ENCODE peak calls at places on chromosomes 6 and 20, in eight cellular contexts. One of them, this sample, is unnamed.

GRCh38 chr6:155883741-155884140 is 428.1 kb upstream of the NOX3 start:
- DNase-seq in IMR-90: peak
- DNase-seq in endothelial cell of umbilical vein: peak
- DNase-seq in transverse colon: no peak
- DNase-seq in A549: no peak
- DNase-seq in stomach: no peak
- DNase-seq in ovary: peak
- DNase-seq in HepG2: no peak
- DNase-seq in this sample: no peak

GRCh38 chr6:101761124-101761601 is 367.7 kb downstream of the GRIK2 start:
- DNase-seq in IMR-90: peak
- DNase-seq in endothelial cell of umbilical vein: no peak
- DNase-seq in transverse colon: no peak
- DNase-seq in A549: peak
- DNase-seq in stomach: no peak
- DNase-seq in ovary: peak
- DNase-seq in HepG2: no peak
- DNase-seq in this sample: no peak

GRCh38 chr6:135243871-135244796 is 63.0 kb downstream of the MYB start:
- DNase-seq in IMR-90: no peak
- DNase-seq in endothelial cell of umbilical vein: no peak
- DNase-seq in transverse colon: no peak
- DNase-seq in A549: no peak
- DNase-seq in stomach: no peak
- DNase-seq in ovary: no peak
- DNase-seq in HepG2: no peak
- DNase-seq in this sample: no peak

GRCh38 chr6:122008105-122009100 is 391.0 kb upstream of the HSF2 start:
- DNase-seq in IMR-90: peak
- DNase-seq in endothelial cell of umbilical vein: no peak
- DNase-seq in transverse colon: no peak
- DNase-seq in A549: no peak
- DNase-seq in stomach: no peak
- DNase-seq in ovary: no peak
- DNase-seq in HepG2: no peak
- DNase-seq in this sample: no peak

GRCh38 chr20:19706463-19706862 is 51.6 kb upstream of the RIN2 start:
- DNase-seq in IMR-90: no peak
- DNase-seq in endothelial cell of umbilical vein: no peak
- DNase-seq in transverse colon: no peak
- DNase-seq in A549: no peak
- DNase-seq in stomach: no peak
- DNase-seq in ovary: no peak
- DNase-seq in HepG2: no peak
- DNase-seq in this sample: no peak

GRCh38 chr6:145508107-145508506 is 227.2 kb downstream of the EPM2A start:
- DNase-seq in IMR-90: no peak
- DNase-seq in endothelial cell of umbilical vein: peak
- DNase-seq in transverse colon: no peak
- DNase-seq in A549: peak
- DNase-seq in stomach: no peak
- DNase-seq in ovary: no peak
- DNase-seq in HepG2: no peak
- DNase-seq in this sample: no peak

GRCh38 chr6:14730654-14731053 is 515.2 kb upstream of the JARID2 start:
- DNase-seq in IMR-90: no peak
- DNase-seq in endothelial cell of umbilical vein: no peak
- DNase-seq in transverse colon: no peak
- DNase-seq in A549: no peak
- DNase-seq in stomach: no peak
- DNase-seq in ovary: no peak
- DNase-seq in HepG2: no peak
- DNase-seq in this sample: no peak

GRCh38 chr6:46466570-46466969 is 24.7 kb downstream of the RCAN2 start:
- DNase-seq in IMR-90: no peak
- DNase-seq in endothelial cell of umbilical vein: no peak
- DNase-seq in transverse colon: no peak
- DNase-seq in A549: no peak
- DNase-seq in stomach: no peak
- DNase-seq in ovary: no peak
- DNase-seq in HepG2: no peak
- DNase-seq in this sample: no peak

GRCh38 chr6:116366740-116367275 is 3.9 kb upstream of the DSE start:
- DNase-seq in IMR-90: no peak
- DNase-seq in endothelial cell of umbilical vein: no peak
- DNase-seq in transverse colon: no peak
- DNase-seq in A549: no peak
- DNase-seq in stomach: no peak
- DNase-seq in ovary: no peak
- DNase-seq in HepG2: no peak
- DNase-seq in this sample: no peak

GRCh38 chr6:108027594-108027993 is 46.9 kb downstream of the OSTM1 start:
- DNase-seq in IMR-90: peak
- DNase-seq in endothelial cell of umbilical vein: no peak
- DNase-seq in transverse colon: peak
- DNase-seq in A549: peak
- DNase-seq in stomach: peak
- DNase-seq in ovary: no peak
- DNase-seq in HepG2: no peak
- DNase-seq in this sample: no peak

GRCh38 chr6:147136057-147136456 is 68.2 kb upstream of the STXBP5 start:
- DNase-seq in IMR-90: no peak
- DNase-seq in endothelial cell of umbilical vein: no peak
- DNase-seq in transverse colon: no peak
- DNase-seq in A549: no peak
- DNase-seq in stomach: no peak
- DNase-seq in ovary: no peak
- DNase-seq in HepG2: no peak
- DNase-seq in this sample: no peak

GRCh38 chr6:74899416-74899815 is 306.4 kb downstream of the COL12A1 start:
- DNase-seq in IMR-90: peak
- DNase-seq in endothelial cell of umbilical vein: peak
- DNase-seq in transverse colon: no peak
- DNase-seq in A549: peak
- DNase-seq in stomach: no peak
- DNase-seq in ovary: no peak
- DNase-seq in HepG2: peak
- DNase-seq in this sample: no peak

GRCh38 chr6:24753545-24753944 is 21.2 kb upstream of the GMNN start:
- DNase-seq in IMR-90: no peak
- DNase-seq in endothelial cell of umbilical vein: no peak
- DNase-seq in transverse colon: no peak
- DNase-seq in A549: no peak
- DNase-seq in stomach: no peak
- DNase-seq in ovary: no peak
- DNase-seq in HepG2: peak
- DNase-seq in this sample: no peak

GRCh38 chr20:5881714-5882113 is 68.6 kb downstream of the TRMT6 start:
- DNase-seq in IMR-90: no peak
- DNase-seq in endothelial cell of umbilical vein: no peak
- DNase-seq in transverse colon: no peak
- DNase-seq in A549: no peak
- DNase-seq in stomach: no peak
- DNase-seq in ovary: no peak
- DNase-seq in HepG2: no peak
- DNase-seq in this sample: no peak
- H3K27ac ChIP-seq in IMR-90: no peak
- H3K27ac ChIP-seq in endothelial cell of umbilical vein: no peak
- H3K27ac ChIP-seq in transverse colon: no peak
- H3K27ac ChIP-seq in A549: no peak
- H3K27ac ChIP-seq in stomach: no peak
- H3K27ac ChIP-seq in ovary: no peak
- H3K27ac ChIP-seq in HepG2: no peak
- H3K27ac ChIP-seq in this sample: no peak

GRCh38 chr20:49982346-49983122 is at the start of gene SNAI1:
- DNase-seq in IMR-90: peak
- DNase-seq in endothelial cell of umbilical vein: peak
- DNase-seq in transverse colon: peak
- DNase-seq in A549: peak
- DNase-seq in stomach: peak
- DNase-seq in ovary: peak
- DNase-seq in HepG2: peak
- DNase-seq in this sample: no peak
- TF ChIP-seq POLR2A in IMR-90: peak
- TF ChIP-seq POLR2A in endothelial cell of umbilical vein: peak
- TF ChIP-seq POLR2A in transverse colon: peak
- TF ChIP-seq POLR2A in A549: peak
- TF ChIP-seq POLR2A in stomach: peak
- TF ChIP-seq POLR2A in ovary: peak
- TF ChIP-seq POLR2A in HepG2: peak
- TF ChIP-seq POLR2A in this sample: no peak

DNA sequence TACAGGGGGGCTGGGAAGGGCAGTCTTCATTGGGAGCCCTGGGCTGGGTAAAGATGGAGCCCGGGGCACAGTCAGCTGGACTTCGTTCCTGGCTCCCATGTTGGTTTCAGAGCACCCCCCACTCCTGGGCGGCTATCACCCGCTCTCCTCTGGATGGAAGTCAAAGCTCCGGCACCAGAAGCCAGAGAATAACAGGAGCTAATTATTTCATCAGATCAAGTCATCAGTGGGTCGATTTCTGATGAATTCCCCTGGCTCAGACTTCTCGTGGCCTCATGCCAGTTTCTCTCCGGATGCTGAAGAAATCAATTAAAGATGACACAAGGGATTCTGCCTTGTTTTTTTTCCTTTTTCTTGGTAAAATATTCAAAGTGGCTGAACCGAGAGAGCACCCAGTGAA is 22.6 kb downstream of the SULF2 start:
- DNase-seq in IMR-90: no peak
- DNase-seq in endothelial cell of umbilical vein: no peak
- DNase-seq in transverse colon: no peak
- DNase-seq in A549: no peak
- DNase-seq in stomach: no peak
- DNase-seq in ovary: no peak
- DNase-seq in HepG2: no peak
- DNase-seq in this sample: no peak
- H3K27ac ChIP-seq in IMR-90: no peak
- H3K27ac ChIP-seq in endothelial cell of umbilical vein: no peak
- H3K27ac ChIP-seq in transverse colon: no peak
- H3K27ac ChIP-seq in A549: no peak
- H3K27ac ChIP-seq in stomach: no peak
- H3K27ac ChIP-seq in ovary: no peak
- H3K27ac ChIP-seq in HepG2: no peak
- H3K27ac ChIP-seq in this sample: no peak

DNA sequence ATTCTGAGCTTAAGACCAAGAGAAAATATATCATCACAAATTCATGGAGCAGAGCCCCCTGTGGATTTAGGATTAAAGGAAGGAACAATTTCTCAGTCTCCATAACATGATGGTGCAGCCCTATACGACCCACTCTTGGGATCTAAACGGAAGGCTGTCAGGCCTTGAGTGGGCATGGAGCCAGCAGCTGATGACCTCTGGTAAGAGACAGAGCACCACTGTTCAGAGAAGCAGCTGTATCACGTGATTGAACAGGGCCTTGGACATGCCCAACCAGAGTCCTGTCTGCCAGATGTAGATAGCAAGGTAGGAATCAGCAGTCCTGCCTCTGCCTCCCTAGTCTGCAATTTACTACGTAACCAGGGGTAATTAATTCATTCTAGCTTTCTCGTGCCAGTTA is 259.4 kb upstream of the POU3F2 start:
- DNase-seq in IMR-90: no peak
- DNase-seq in endothelial cell of umbilical vein: no peak
- DNase-seq in transverse colon: peak
- DNase-seq in A549: peak
- DNase-seq in stomach: no peak
- DNase-seq in ovary: no peak
- DNase-seq in HepG2: peak
- DNase-seq in this sample: no peak
- TF ChIP-seq POLR2A in IMR-90: no peak
- TF ChIP-seq POLR2A in endothelial cell of umbilical vein: no peak
- TF ChIP-seq POLR2A in transverse colon: no peak
- TF ChIP-seq POLR2A in A549: no peak
- TF ChIP-seq POLR2A in stomach: no peak
- TF ChIP-seq POLR2A in ovary: no peak
- TF ChIP-seq POLR2A in HepG2: no peak
- TF ChIP-seq POLR2A in this sample: no peak

DNA sequence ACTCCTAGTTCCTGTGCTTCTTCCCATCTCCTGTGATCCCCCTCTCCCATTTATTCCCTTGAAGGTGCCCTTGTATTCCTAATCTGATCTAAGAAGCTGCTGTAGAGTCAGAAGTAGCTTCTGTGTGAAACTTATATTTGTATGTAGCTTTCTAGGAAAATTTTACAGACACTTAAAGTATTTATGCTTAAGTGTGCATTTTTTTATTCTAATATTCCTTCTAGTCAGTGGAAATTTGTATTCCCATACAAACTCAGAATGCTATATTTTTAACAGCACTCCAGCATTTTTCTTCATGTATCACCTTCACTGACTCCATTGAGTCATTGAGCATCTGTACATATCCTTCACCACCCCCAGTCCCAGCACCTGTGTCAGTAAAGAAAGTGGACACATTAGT is 12.7 kb downstream of the ZKSCAN8 start:
- DNase-seq in IMR-90: no peak
- DNase-seq in endothelial cell of umbilical vein: no peak
- DNase-seq in transverse colon: no peak
- DNase-seq in A549: no peak
- DNase-seq in stomach: no peak
- DNase-seq in ovary: no peak
- DNase-seq in HepG2: no peak
- DNase-seq in this sample: no peak
- H3K27ac ChIP-seq in IMR-90: no peak
- H3K27ac ChIP-seq in endothelial cell of umbilical vein: no peak
- H3K27ac ChIP-seq in transverse colon: no peak
- H3K27ac ChIP-seq in A549: no peak
- H3K27ac ChIP-seq in stomach: no peak
- H3K27ac ChIP-seq in ovary: no peak
- H3K27ac ChIP-seq in HepG2: no peak
- H3K27ac ChIP-seq in this sample: no peak

GRCh38 chr6:87589693-87590416 is at the start of the genes ORC3 and RARS2:
- DNase-seq in IMR-90: peak
- DNase-seq in endothelial cell of umbilical vein: peak
- DNase-seq in transverse colon: peak
- DNase-seq in A549: peak
- DNase-seq in stomach: peak
- DNase-seq in ovary: peak
- DNase-seq in HepG2: peak
- DNase-seq in this sample: peak
- TF ChIP-seq POLR2A in IMR-90: peak
- TF ChIP-seq POLR2A in endothelial cell of umbilical vein: peak
- TF ChIP-seq POLR2A in transverse colon: peak
- TF ChIP-seq POLR2A in A549: peak
- TF ChIP-seq POLR2A in stomach: peak
- TF ChIP-seq POLR2A in ovary: peak
- TF ChIP-seq POLR2A in HepG2: peak
- TF ChIP-seq POLR2A in this sample: peak